ENCODE peak calls at places on chromosomes 13 and 19, in eight cellular contexts. O is tibial nerve, L is neural progenitor cell, M is RWPE1, J is neural crest cell, E is astrocyte, Z is fibroblast of mammary gland, N is AG10803. K is an unnamed sample.

GRCh38 chr13:60974296-60974695 is 441.4 kb downstream of the PCDH20 start:
- DNase-seq in O (no peak), L (peak), M (no peak), J (no peak), E (no peak), Z (no peak), N (no peak), K (no peak)

GRCh38 chr19:5128251-5128931 is 159.5 kb downstream of the KDM4B start:
- DNase-seq in O (peak), L (peak), M (no peak), J (peak), E (peak), Z (peak), N (peak), K (no peak)

GRCh38 chr19:18866800-18867123 is 29.2 kb downstream of the CERS1 start:
- DNase-seq in O (no peak), L (no peak), M (no peak), J (no peak), E (no peak), Z (no peak), N (no peak), K (no peak)

GRCh38 chr19:5434970-5435641 is 20.1 kb upstream of the ZNRF4 start:
- DNase-seq in O (no peak), L (no peak), M (peak), J (no peak), E (peak), Z (peak), N (peak), K (no peak)

GRCh38 chr13:94967183-94968039 is 255.1 kb upstream of the SOX21 start:
- DNase-seq in O (no peak), L (peak), M (no peak), J (peak), E (no peak), Z (no peak), N (no peak), K (peak)

GRCh38 chr19:16325671-16326400 is 1.2 kb downstream of the KLF2 start:
- DNase-seq in O (no peak), L (peak), M (no peak), J (no peak), E (no peak), Z (no peak), N (peak), K (no peak)

GRCh38 chr13:69389899-69390298 is 717.7 kb upstream of the ATXN8OS start:
- DNase-seq in O (no peak), L (no peak), M (no peak), J (no peak), E (no peak), Z (peak), N (no peak), K (no peak)

GRCh38 chr19:15456871-15457700 is 7.3 kb downstream of the RASAL3 start:
- DNase-seq in O (no peak), L (peak), M (peak), J (no peak), E (no peak), Z (no peak), N (no peak), K (peak)

GRCh38 chr19:6222884-6223283 is 56.9 kb downstream of the MLLT1 start:
- DNase-seq in O (no peak), L (no peak), M (peak), J (no peak), E (no peak), Z (peak), N (no peak), K (no peak)

GRCh38 chr19:2949939-2950285 is 5.1 kb upstream of the ZNF77 start:
- DNase-seq in O (no peak), L (no peak), M (peak), J (no peak), E (peak), Z (no peak), N (peak), K (no peak)

GRCh38 chr19:46471116-46471733 is at the start of gene PNMA8A:
- DNase-seq in O (no peak), L (peak), M (peak), J (peak), E (peak), Z (peak), N (peak), K (peak)

GRCh38 chr13:93922063-93922462 is 557.4 kb downstream of the DCT start:
- DNase-seq in O (no peak), L (no peak), M (no peak), J (no peak), E (no peak), Z (no peak), N (no peak), K (no peak)

GRCh38 chr19:19674315-19674714 is 5.7 kb downstream of the ZNF101 start:
- DNase-seq in O (no peak), L (no peak), M (no peak), J (no peak), E (no peak), Z (no peak), N (no peak), K (no peak)

GRCh38 chr19:40055049-40055448 is 982 bp downstream of the ZNF780B start:
- DNase-seq in O (no peak), L (no peak), M (no peak), J (no peak), E (no peak), Z (no peak), N (no peak), K (no peak)

GRCh38 chr13:29619995-29620394 is 24.5 kb upstream of the SLC7A1 start:
- DNase-seq in O (no peak), L (no peak), M (peak), J (no peak), E (peak), Z (no peak), N (peak), K (no peak)
- TF ChIP-seq CTCF in O (no peak), L (no peak), M (no peak), J (no peak), E (no peak), Z (no peak), N (no peak), K (no peak)

GRCh38 chr13:105894711-105895110 is 640.8 kb downstream of the EFNB2 start:
- DNase-seq in O (no peak), L (no peak), M (no peak), J (no peak), E (no peak), Z (no peak), N (peak), K (no peak)
- TF ChIP-seq CTCF in O (no peak), L (no peak), M (no peak), J (no peak), E (no peak), Z (no peak), N (no peak), K (no peak)

GRCh38 chr19:56221851-56222250 is 19.8 kb downstream of the ZSCAN5C start:
- DNase-seq in O (no peak), L (no peak), M (no peak), J (no peak), E (no peak), Z (no peak), N (no peak), K (no peak)
- TF ChIP-seq CTCF in O (no peak), L (no peak), M (no peak), J (peak), E (no peak), Z (no peak), N (no peak), K (no peak)

GRCh38 chr19:41154060-41154459 is 39.0 kb upstream of the CYP2S1 start:
- DNase-seq in O (no peak), L (no peak), M (no peak), J (no peak), E (no peak), Z (no peak), N (no peak), K (no peak)

GRCh38 chr19:41159861-41160260 is 33.2 kb upstream of the CYP2S1 start:
- DNase-seq in O (no peak), L (no peak), M (no peak), J (no peak), E (no peak), Z (no peak), N (no peak), K (no peak)

GRCh38 chr19:41161903-41162302 is 31.1 kb upstream of the CYP2S1 start:
- DNase-seq in O (no peak), L (no peak), M (no peak), J (no peak), E (no peak), Z (no peak), N (no peak), K (no peak)

DNA sequence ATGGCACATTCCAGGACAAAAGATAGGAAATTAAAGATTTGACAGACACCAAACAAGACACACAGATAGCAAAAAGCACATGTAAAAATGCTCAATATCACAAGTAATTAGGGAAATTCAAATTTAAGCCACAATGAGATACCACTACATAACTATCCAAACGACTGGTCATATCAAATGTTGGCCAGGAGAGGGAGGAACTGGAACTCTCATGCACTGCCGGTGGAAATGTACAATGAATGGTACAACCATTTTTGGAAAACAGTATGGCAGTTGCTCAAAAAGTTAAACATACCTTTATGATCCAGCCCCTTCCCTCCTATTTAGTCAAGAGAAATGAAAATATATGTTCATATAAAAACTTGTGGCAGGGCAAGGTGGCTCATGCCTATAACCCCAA is 36.8 kb upstream of the CYP2S1 start:
- DNase-seq in O (no peak), L (no peak), M (no peak), J (no peak), E (no peak), Z (no peak), N (no peak), K (no peak)
- TF ChIP-seq CTCF in O (no peak), L (no peak), M (no peak), J (peak), E (no peak), Z (peak), N (peak), K (no peak)

GRCh38 chr13:75194717-75195116 is 287.3 kb downstream of the TBC1D4 start:
- DNase-seq in O (no peak), L (no peak), M (no peak), J (no peak), E (no peak), Z (no peak), N (no peak), K (no peak)
- TF ChIP-seq CTCF in O (no peak), L (no peak), M (no peak), J (no peak), E (no peak), Z (no peak), N (no peak), K (no peak)

GRCh38 chr13:46146898-46147297 is 35.1 kb downstream of the LCP1 start:
- DNase-seq in O (no peak), L (peak), M (peak), J (peak), E (no peak), Z (peak), N (peak), K (no peak)
- TF ChIP-seq CTCF in O (no peak), L (peak), M (no peak), J (peak), E (peak), Z (peak), N (peak), K (peak)

DNA sequence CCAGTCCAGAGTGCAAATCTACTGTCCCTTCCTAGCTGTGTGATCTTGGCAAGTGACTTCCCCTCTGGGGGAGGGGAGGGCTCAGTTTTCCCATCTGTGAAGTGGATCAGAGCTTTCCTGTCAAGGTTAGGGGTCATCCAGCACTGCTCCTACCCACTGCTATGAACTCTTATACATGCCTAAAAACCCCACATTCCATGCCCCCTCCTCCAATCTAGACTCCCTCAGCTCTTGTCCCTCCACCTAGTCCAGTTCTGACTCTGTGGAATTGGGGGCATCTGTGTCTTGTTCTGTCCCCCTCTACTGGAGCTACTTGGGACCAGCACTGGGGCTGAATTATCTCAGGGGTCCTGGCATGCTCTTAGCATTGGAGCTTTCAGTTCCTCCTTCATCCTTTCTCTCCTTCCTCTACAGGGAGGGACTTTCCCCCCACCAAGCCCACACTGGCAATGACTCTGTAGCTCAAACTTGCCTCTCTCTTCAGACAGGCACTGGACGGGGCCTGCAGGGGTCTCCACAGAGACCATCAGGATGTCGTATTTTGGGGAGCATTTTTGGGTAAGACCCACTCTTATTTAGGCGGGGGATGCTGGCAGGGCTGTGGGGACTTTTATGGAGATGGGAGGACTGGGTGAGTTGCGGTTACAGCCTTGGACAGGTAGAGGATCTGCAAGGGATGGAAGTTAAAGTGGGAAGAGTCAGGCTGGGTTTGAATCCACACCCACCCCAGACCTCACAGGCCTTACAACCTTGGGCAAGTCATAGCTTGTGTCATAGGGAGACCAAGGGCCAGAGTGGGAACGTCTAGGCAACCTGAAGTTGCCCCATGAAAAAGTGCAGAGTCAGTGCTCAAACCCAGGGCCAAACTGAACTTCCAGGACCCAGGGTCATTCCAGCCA is 3.6 kb downstream of the FCHO1 start:
- DNase-seq in O (no peak), L (no peak), M (no peak), J (no peak), E (no peak), Z (no peak), N (no peak), K (no peak)
- TF ChIP-seq CTCF in O (no peak), L (no peak), M (no peak), J (no peak), E (no peak), Z (no peak), N (no peak), K (no peak)

GRCh38 chr19:41624515-41624914 is 2.4 kb downstream of the CEACAM4 start:
- DNase-seq in O (no peak), L (no peak), M (no peak), J (no peak), E (no peak), Z (no peak), N (no peak), K (no peak)

GRCh38 chr19:41627966-41628675 is 1.2 kb upstream of the CEACAM4 start:
- DNase-seq in O (no peak), L (no peak), M (no peak), J (no peak), E (no peak), Z (no peak), N (no peak), K (no peak)

GRCh38 chr19:41623360-41623759 is 3.5 kb downstream of the CEACAM4 start:
- DNase-seq in O (no peak), L (no peak), M (no peak), J (no peak), E (no peak), Z (no peak), N (no peak), K (no peak)

GRCh38 chr19:41626278-41626677 is 596 bp downstream of the CEACAM4 start:
- DNase-seq in O (no peak), L (no peak), M (no peak), J (no peak), E (no peak), Z (no peak), N (no peak), K (no peak)

DNA sequence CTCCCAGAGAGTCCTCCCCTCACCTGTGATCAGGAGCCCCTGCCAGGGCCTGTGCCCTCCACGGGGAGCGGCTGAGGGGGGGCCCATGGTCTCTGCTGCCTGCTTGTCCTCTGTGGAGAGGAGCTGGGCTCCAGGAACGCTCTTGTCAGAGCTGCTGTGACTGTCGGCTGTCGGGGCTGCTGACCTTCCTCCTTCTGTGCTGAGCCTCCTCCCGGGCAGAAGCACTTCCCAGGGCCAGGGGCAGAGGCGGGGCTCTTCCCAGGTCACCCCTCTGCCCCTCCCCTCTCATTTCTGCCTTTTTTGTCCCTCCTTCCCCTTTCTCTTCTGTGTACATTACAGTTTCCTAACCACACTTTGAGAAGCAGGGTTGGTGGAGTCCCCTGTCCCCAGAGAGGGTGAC is at the start of gene CEACAM4:
- DNase-seq in O (no peak), L (no peak), M (no peak), J (no peak), E (no peak), Z (no peak), N (no peak), K (no peak)
- TF ChIP-seq CTCF in O (no peak), L (no peak), M (no peak), J (no peak), E (no peak), Z (no peak), N (no peak), K (no peak)

DNA sequence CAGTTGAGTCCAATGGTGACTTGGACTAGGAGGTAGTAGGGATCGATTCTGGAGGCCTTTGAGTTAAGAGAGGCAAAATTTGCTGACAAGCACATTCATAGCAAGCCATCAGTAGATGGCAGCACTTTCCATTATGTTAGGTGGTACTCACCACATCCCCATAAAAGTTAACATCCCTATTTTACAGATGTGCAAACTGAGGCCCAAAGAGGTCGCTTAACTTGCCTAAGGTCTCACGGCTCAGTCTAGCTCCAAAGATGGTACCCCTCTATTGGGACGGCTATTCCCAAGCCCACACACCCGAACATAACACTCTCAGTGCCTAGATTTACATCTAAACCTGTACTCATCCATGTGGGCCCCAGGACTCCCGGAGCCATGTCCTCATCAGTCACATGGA is 21.5 kb upstream of the FOSB start:
- DNase-seq in O (no peak), L (peak), M (no peak), J (no peak), E (no peak), Z (peak), N (peak), K (no peak)
- TF ChIP-seq CTCF in O (no peak), L (peak), M (no peak), J (peak), E (peak), Z (peak), N (peak), K (peak)

DNA sequence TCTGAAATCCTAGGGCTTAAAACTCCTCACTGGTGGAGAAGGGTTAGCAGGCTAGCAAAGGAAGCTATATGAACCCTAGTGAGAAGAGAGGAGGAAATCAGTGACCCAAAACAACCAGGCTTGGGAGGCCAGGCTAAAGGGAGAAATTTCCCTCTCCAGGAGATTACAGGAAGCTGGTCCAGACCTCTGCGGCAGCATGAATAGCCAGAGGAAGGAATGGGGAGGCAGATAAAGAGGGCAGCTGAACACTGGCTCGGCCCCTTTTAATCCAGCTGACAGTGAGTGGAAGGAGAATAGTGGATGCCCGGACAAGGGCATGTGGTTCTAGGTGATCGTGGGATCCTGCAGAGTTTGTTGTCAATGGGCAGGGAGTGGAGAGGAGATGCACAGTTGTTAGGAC is 130.6 kb downstream of the COG6 start:
- DNase-seq in O (no peak), L (peak), M (no peak), J (no peak), E (no peak), Z (no peak), N (no peak), K (no peak)
- TF ChIP-seq CTCF in O (no peak), L (no peak), M (no peak), J (no peak), E (no peak), Z (no peak), N (no peak), K (no peak)